ENCODE peak calls at places on chromosomes 7 and 10, in nine cellular contexts. One of them, this sample, is unnamed.

GRCh38 chr7:135771961-135772638 is 23.5 kb upstream of the FAM180A start:
- DNase-seq in CD4-positive, CD25-positive, alpha-beta regulatory T cell: no peak
- DNase-seq in RPMI7951: peak
- DNase-seq in upper lobe of right lung: no peak
- DNase-seq in NCI-H345: no peak
- DNase-seq in endothelial cell: no peak
- DNase-seq in stimulated activated CD4-positive, alpha-beta T cell treated with anti-CD3 and anti-CD28 coated beads, TNF-alpha, amount 100 ng/mL, for 48 hours: no peak
- DNase-seq in ELR: peak
- DNase-seq in colonic mucosa: no peak
- DNase-seq in this sample: no peak

GRCh38 chr7:94481246-94481645 is 28.4 kb upstream of the CASD1 start:
- DNase-seq in endothelial cell: no peak
- DNase-seq in colonic mucosa: no peak
- DNase-seq in CD4-positive, CD25-positive, alpha-beta regulatory T cell: no peak
- DNase-seq in stimulated activated CD4-positive, alpha-beta T cell treated with anti-CD3 and anti-CD28 coated beads, TNF-alpha, amount 100 ng/mL, for 48 hours: no peak
- DNase-seq in ELR: no peak
- DNase-seq in NCI-H345: no peak
- DNase-seq in RPMI7951: no peak
- DNase-seq in upper lobe of right lung: no peak
- DNase-seq in this sample: no peak

GRCh38 chr10:113409147-113409546 is 143.7 kb upstream of the HABP2 start:
- DNase-seq in RPMI7951: no peak
- DNase-seq in upper lobe of right lung: no peak
- DNase-seq in endothelial cell: no peak
- DNase-seq in colonic mucosa: no peak
- DNase-seq in NCI-H345: no peak
- DNase-seq in CD4-positive, CD25-positive, alpha-beta regulatory T cell: no peak
- DNase-seq in ELR: no peak
- DNase-seq in stimulated activated CD4-positive, alpha-beta T cell treated with anti-CD3 and anti-CD28 coated beads, TNF-alpha, amount 100 ng/mL, for 48 hours: no peak
- DNase-seq in this sample: no peak

GRCh38 chr7:100509213-100509612 is 25.5 kb downstream of the NYAP1 start:
- DNase-seq in endothelial cell: no peak
- DNase-seq in NCI-H345: peak
- DNase-seq in RPMI7951: peak
- DNase-seq in upper lobe of right lung: peak
- DNase-seq in stimulated activated CD4-positive, alpha-beta T cell treated with anti-CD3 and anti-CD28 coated beads, TNF-alpha, amount 100 ng/mL, for 48 hours: no peak
- DNase-seq in colonic mucosa: no peak
- DNase-seq in ELR: peak
- DNase-seq in CD4-positive, CD25-positive, alpha-beta regulatory T cell: no peak
- DNase-seq in this sample: no peak

GRCh38 chr7:154409703-154410311 is 357.6 kb downstream of the DPP6 start:
- DNase-seq in CD4-positive, CD25-positive, alpha-beta regulatory T cell: no peak
- DNase-seq in endothelial cell: peak
- DNase-seq in stimulated activated CD4-positive, alpha-beta T cell treated with anti-CD3 and anti-CD28 coated beads, TNF-alpha, amount 100 ng/mL, for 48 hours: no peak
- DNase-seq in ELR: no peak
- DNase-seq in upper lobe of right lung: no peak
- DNase-seq in colonic mucosa: no peak
- DNase-seq in NCI-H345: no peak
- DNase-seq in RPMI7951: peak
- DNase-seq in this sample: no peak

GRCh38 chr7:117283779-117284178 is 39.1 kb downstream of the WNT2 start:
- DNase-seq in CD4-positive, CD25-positive, alpha-beta regulatory T cell: no peak
- DNase-seq in ELR: no peak
- DNase-seq in RPMI7951: no peak
- DNase-seq in NCI-H345: no peak
- DNase-seq in stimulated activated CD4-positive, alpha-beta T cell treated with anti-CD3 and anti-CD28 coated beads, TNF-alpha, amount 100 ng/mL, for 48 hours: no peak
- DNase-seq in endothelial cell: no peak
- DNase-seq in colonic mucosa: no peak
- DNase-seq in upper lobe of right lung: no peak
- DNase-seq in this sample: no peak

GRCh38 chr7:23234569-23235296 is 11.8 kb upstream of the GPNMB start:
- DNase-seq in NCI-H345: no peak
- DNase-seq in endothelial cell: no peak
- DNase-seq in colonic mucosa: no peak
- DNase-seq in upper lobe of right lung: no peak
- DNase-seq in CD4-positive, CD25-positive, alpha-beta regulatory T cell: no peak
- DNase-seq in ELR: no peak
- DNase-seq in stimulated activated CD4-positive, alpha-beta T cell treated with anti-CD3 and anti-CD28 coated beads, TNF-alpha, amount 100 ng/mL, for 48 hours: no peak
- DNase-seq in RPMI7951: no peak
- DNase-seq in this sample: no peak

GRCh38 chr10:77939561-77940001 is 13.0 kb upstream of the DLG5 start:
- DNase-seq in stimulated activated CD4-positive, alpha-beta T cell treated with anti-CD3 and anti-CD28 coated beads, TNF-alpha, amount 100 ng/mL, for 48 hours: no peak
- DNase-seq in NCI-H345: no peak
- DNase-seq in upper lobe of right lung: no peak
- DNase-seq in ELR: no peak
- DNase-seq in endothelial cell: no peak
- DNase-seq in CD4-positive, CD25-positive, alpha-beta regulatory T cell: no peak
- DNase-seq in colonic mucosa: peak
- DNase-seq in RPMI7951: peak
- DNase-seq in this sample: no peak

GRCh38 chr10:71647526-71648354 is 71.8 kb downstream of the C10orf105 start:
- DNase-seq in NCI-H345: no peak
- DNase-seq in RPMI7951: no peak
- DNase-seq in stimulated activated CD4-positive, alpha-beta T cell treated with anti-CD3 and anti-CD28 coated beads, TNF-alpha, amount 100 ng/mL, for 48 hours: no peak
- DNase-seq in ELR: peak
- DNase-seq in CD4-positive, CD25-positive, alpha-beta regulatory T cell: no peak
- DNase-seq in endothelial cell: peak
- DNase-seq in upper lobe of right lung: no peak
- DNase-seq in colonic mucosa: no peak
- DNase-seq in this sample: no peak

GRCh38 chr7:122528879-122529481 is 169.9 kb downstream of the RNF133 start:
- DNase-seq in NCI-H345: peak
- DNase-seq in RPMI7951: peak
- DNase-seq in upper lobe of right lung: no peak
- DNase-seq in endothelial cell: no peak
- DNase-seq in CD4-positive, CD25-positive, alpha-beta regulatory T cell: peak
- DNase-seq in ELR: peak
- DNase-seq in stimulated activated CD4-positive, alpha-beta T cell treated with anti-CD3 and anti-CD28 coated beads, TNF-alpha, amount 100 ng/mL, for 48 hours: no peak
- DNase-seq in colonic mucosa: no peak
- DNase-seq in this sample: no peak

GRCh38 chr10:45581497-45582385 is 90.8 kb downstream of the ZFAND4 start:
- DNase-seq in RPMI7951: no peak
- DNase-seq in upper lobe of right lung: no peak
- DNase-seq in colonic mucosa: no peak
- DNase-seq in endothelial cell: no peak
- DNase-seq in ELR: peak
- DNase-seq in NCI-H345: no peak
- DNase-seq in stimulated activated CD4-positive, alpha-beta T cell treated with anti-CD3 and anti-CD28 coated beads, TNF-alpha, amount 100 ng/mL, for 48 hours: no peak
- DNase-seq in CD4-positive, CD25-positive, alpha-beta regulatory T cell: no peak
- DNase-seq in this sample: no peak

GRCh38 chr7:28032738-28033380 is 147.7 kb downstream of the JAZF1 start:
- DNase-seq in colonic mucosa: no peak
- DNase-seq in endothelial cell: peak
- DNase-seq in RPMI7951: no peak
- DNase-seq in stimulated activated CD4-positive, alpha-beta T cell treated with anti-CD3 and anti-CD28 coated beads, TNF-alpha, amount 100 ng/mL, for 48 hours: no peak
- DNase-seq in upper lobe of right lung: no peak
- DNase-seq in ELR: no peak
- DNase-seq in CD4-positive, CD25-positive, alpha-beta regulatory T cell: no peak
- DNase-seq in NCI-H345: no peak
- DNase-seq in this sample: no peak

GRCh38 chr10:28580825-28581224 is 47.9 kb downstream of the WAC start:
- DNase-seq in NCI-H345: no peak
- DNase-seq in CD4-positive, CD25-positive, alpha-beta regulatory T cell: no peak
- DNase-seq in ELR: peak
- DNase-seq in colonic mucosa: no peak
- DNase-seq in upper lobe of right lung: no peak
- DNase-seq in endothelial cell: no peak
- DNase-seq in stimulated activated CD4-positive, alpha-beta T cell treated with anti-CD3 and anti-CD28 coated beads, TNF-alpha, amount 100 ng/mL, for 48 hours: no peak
- DNase-seq in RPMI7951: no peak
- DNase-seq in this sample: no peak

GRCh38 chr10:102819054-102819453 is 18.2 kb downstream of the CYP17A1 start:
- DNase-seq in colonic mucosa: no peak
- DNase-seq in RPMI7951: no peak
- DNase-seq in endothelial cell: no peak
- DNase-seq in CD4-positive, CD25-positive, alpha-beta regulatory T cell: no peak
- DNase-seq in stimulated activated CD4-positive, alpha-beta T cell treated with anti-CD3 and anti-CD28 coated beads, TNF-alpha, amount 100 ng/mL, for 48 hours: no peak
- DNase-seq in upper lobe of right lung: no peak
- DNase-seq in NCI-H345: no peak
- DNase-seq in ELR: no peak
- DNase-seq in this sample: peak

GRCh38 chr7:82542665-82543064 is 99.1 kb upstream of the CACNA2D1 start:
- DNase-seq in colonic mucosa: no peak
- DNase-seq in RPMI7951: peak
- DNase-seq in endothelial cell: no peak
- DNase-seq in upper lobe of right lung: no peak
- DNase-seq in NCI-H345: no peak
- DNase-seq in stimulated activated CD4-positive, alpha-beta T cell treated with anti-CD3 and anti-CD28 coated beads, TNF-alpha, amount 100 ng/mL, for 48 hours: no peak
- DNase-seq in CD4-positive, CD25-positive, alpha-beta regulatory T cell: no peak
- DNase-seq in ELR: peak
- DNase-seq in this sample: no peak